ENCODE peak calls at places on chromosomes 7 and 10, in seven cellular contexts. H, E, Y, G, C, M and F are unnamed samples.

GRCh38 chr7:23157679-23158078 is 24.2 kb upstream of the NUP42 start:
- DNase-seq in E (no peak), M (no peak), Y (no peak), G (no peak), C (no peak), H (no peak), F (no peak)

GRCh38 chr7:33882040-33882800 is 23.1 kb upstream of the BMPER start:
- DNase-seq in E (no peak), M (no peak), C (no peak), Y (no peak), G (no peak), H (no peak), F (no peak)

GRCh38 chr7:550881-551614 is 31.4 kb upstream of the PDGFA start:
- DNase-seq in Y (no peak), E (no peak), M (no peak), H (no peak), G (no peak), C (no peak), F (no peak)

GRCh38 chr10:75430000-75430763 is 1.2 kb upstream of the LRMDA start:
- DNase-seq in H (peak), E (peak), Y (no peak), G (no peak), M (no peak), C (no peak), F (no peak)

GRCh38 chr10:85614566-85614965 is 752.0 kb downstream of the GRID1 start:
- DNase-seq in M (no peak), H (no peak), E (no peak), G (no peak), C (no peak), Y (no peak), F (no peak)

GRCh38 chr7:7641129-7641663 is 644 bp downstream of the UMAD1 start:
- DNase-seq in G (no peak), C (no peak), M (no peak), Y (no peak), E (no peak), H (no peak), F (peak)

GRCh38 chr10:30166929-30167328 is 107.5 kb upstream of the JCAD start:
- DNase-seq in Y (no peak), G (no peak), H (no peak), M (no peak), C (no peak), E (no peak), F (no peak)

GRCh38 chr7:37663693-37664092 is 19.9 kb upstream of the GPR141 start:
- DNase-seq in Y (no peak), E (no peak), C (no peak), M (no peak), G (no peak), H (peak), F (no peak)

GRCh38 chr7:150940446-150941102 is 37.5 kb downstream of the KCNH2 start:
- DNase-seq in H (no peak), Y (no peak), E (no peak), G (no peak), M (no peak), C (no peak), F (no peak)

GRCh38 chr7:155580367-155580766 is 34.0 kb upstream of the CNPY1 start:
- DNase-seq in Y (no peak), E (no peak), H (no peak), G (no peak), M (peak), C (no peak), F (no peak)

GRCh38 chr7:137846588-137847417 is at the start of gene DGKI:
- DNase-seq in M (peak), E (no peak), H (peak), Y (no peak), C (no peak), G (peak), F (peak)

GRCh38 chr10:2037966-2038493 is 300.7 kb upstream of the ADARB2 start:
- DNase-seq in E (no peak), H (no peak), C (no peak), G (no peak), M (no peak), Y (no peak), F (no peak)

GRCh38 chr10:72730462-72730861 is 38.5 kb downstream of the MCU start:
- DNase-seq in M (no peak), E (peak), G (no peak), C (no peak), Y (no peak), H (no peak), F (no peak)

GRCh38 chr7:1103009-1103788 is 15.3 kb downstream of the GPER1 start:
- DNase-seq in H (no peak), C (no peak), Y (no peak), G (peak), E (peak), M (peak), F (peak)

GRCh38 chr7:92135490-92135889 is 1.2 kb upstream of the CYP51A1 start:
- DNase-seq in H (no peak), Y (no peak), E (no peak), M (no peak), G (no peak), C (no peak), F (no peak)

GRCh38 chr7:47953822-47954221 is 5.6 kb upstream of the PKD1L1 start:
- DNase-seq in G (peak), E (no peak), M (no peak), H (no peak), Y (no peak), C (no peak), F (peak)

GRCh38 chr10:119029613-119030420 is at the start of gene NANOS1:
- DNase-seq in Y (no peak), C (no peak), E (peak), G (peak), M (peak), H (no peak), F (no peak)

GRCh38 chr10:120556164-120556532 is 99.1 kb downstream of the PLPP4 start:
- DNase-seq in E (peak), Y (no peak), G (no peak), C (no peak), H (no peak), M (no peak), F (no peak)

GRCh38 chr10:97319671-97320479 is 804 bp downstream of the FRAT1 start:
- DNase-seq in M (peak), G (peak), C (no peak), H (peak), Y (peak), E (peak), F (peak)

GRCh38 chr10:3803295-3803883 is 18.4 kb upstream of the KLF6 start:
- DNase-seq in H (no peak), C (no peak), M (no peak), E (no peak), Y (no peak), G (no peak), F (no peak)

GRCh38 chr10:114631090-114631677 is 26.9 kb downstream of the ABLIM1 start:
- DNase-seq in G (peak), C (no peak), M (no peak), Y (no peak), E (no peak), H (no peak), F (peak)